ENCODE peak calls at places on chromosomes 7 and 10, in four cellular contexts. D, B, R and M are unnamed samples.
A peak's percentile ranks its signal among the peaks of the same experiment; 100 is the strongest.

GRCh38 chr10:95289003-95289920 is 1.5 kb downstream of the PDLIM1 start:
- DNase-seq in R (no peak), D (peak; percentile 42), B (peak; percentile 36), M (peak; percentile 39)

GRCh38 chr7:104123786-104124185 is 84.0 kb downstream of the ORC5 start:
- DNase-seq in R (no peak), B (no peak), D (no peak), M (no peak)

GRCh38 chr7:67413670-67414069 is 417.0 kb downstream of the TYW1 start:
- DNase-seq in D (no peak), B (no peak), R (no peak), M (peak; percentile 15)

GRCh38 chr10:48938990-48939536 is 577 bp downstream of the LRRC18 start:
- DNase-seq in R (no peak), D (no peak), B (no peak), M (no peak)

GRCh38 chr10:18104223-18104872 is 35.9 kb upstream of the CACNB2 start:
- DNase-seq in B (peak; percentile 20), R (peak; percentile 23), D (peak; percentile 42), M (peak; percentile 59)

GRCh38 chr10:65861249-65861648 is 1064.6 kb upstream of the LRRTM3 start:
- DNase-seq in D (no peak), B (no peak), R (no peak), M (no peak)

GRCh38 chr10:5944389-5945202 is 32.7 kb downstream of the IL15RA start:
- DNase-seq in B (no peak), D (no peak), R (no peak), M (no peak)

GRCh38 chr10:5576780-5577472 is 52.2 kb downstream of the CALML3 start:
- DNase-seq in B (no peak), R (no peak), D (no peak), M (no peak)

GRCh38 chr7:92794386-92794785 is 42.0 kb downstream of the CDK6 start:
- DNase-seq in D (no peak), R (no peak), B (no peak), M (no peak)

GRCh38 chr10:125102216-125102615 is 58.1 kb downstream of the CTBP2 start:
- DNase-seq in D (no peak), B (no peak), R (peak; percentile 22), M (no peak)

GRCh38 chr7:2629740-2630681 is 1.8 kb upstream of the TTYH3 start:
- DNase-seq in B (no peak), R (peak; percentile 69), D (no peak), M (no peak)

GRCh38 chr7:2965745-2966270 is 77.9 kb downstream of the CARD11 start:
- DNase-seq in B (no peak), D (no peak), R (no peak), M (no peak)

GRCh38 chr7:143381427-143382125 is 431 bp downstream of the ZYX start:
- DNase-seq in B (peak; percentile 72), D (peak; percentile 53), R (no peak), M (no peak)

GRCh38 chr7:47236480-47237208 is 345.3 kb downstream of the TNS3 start:
- DNase-seq in D (no peak), B (no peak), R (no peak), M (no peak)

GRCh38 chr10:29375888-29376287 is 87.0 kb downstream of the LYZL1 start:
- DNase-seq in R (no peak), D (no peak), B (no peak), M (no peak)

GRCh38 chr10:29378106-29378505 is 89.2 kb downstream of the LYZL1 start:
- DNase-seq in R (no peak), D (no peak), B (no peak), M (no peak)

GRCh38 chr10:29379208-29379607 is 90.3 kb downstream of the LYZL1 start:
- DNase-seq in B (no peak), R (no peak), D (no peak), M (no peak)

GRCh38 chr10:29374162-29374561 is 85.3 kb downstream of the LYZL1 start:
- DNase-seq in B (no peak), R (no peak), D (no peak), M (no peak)

DNA sequence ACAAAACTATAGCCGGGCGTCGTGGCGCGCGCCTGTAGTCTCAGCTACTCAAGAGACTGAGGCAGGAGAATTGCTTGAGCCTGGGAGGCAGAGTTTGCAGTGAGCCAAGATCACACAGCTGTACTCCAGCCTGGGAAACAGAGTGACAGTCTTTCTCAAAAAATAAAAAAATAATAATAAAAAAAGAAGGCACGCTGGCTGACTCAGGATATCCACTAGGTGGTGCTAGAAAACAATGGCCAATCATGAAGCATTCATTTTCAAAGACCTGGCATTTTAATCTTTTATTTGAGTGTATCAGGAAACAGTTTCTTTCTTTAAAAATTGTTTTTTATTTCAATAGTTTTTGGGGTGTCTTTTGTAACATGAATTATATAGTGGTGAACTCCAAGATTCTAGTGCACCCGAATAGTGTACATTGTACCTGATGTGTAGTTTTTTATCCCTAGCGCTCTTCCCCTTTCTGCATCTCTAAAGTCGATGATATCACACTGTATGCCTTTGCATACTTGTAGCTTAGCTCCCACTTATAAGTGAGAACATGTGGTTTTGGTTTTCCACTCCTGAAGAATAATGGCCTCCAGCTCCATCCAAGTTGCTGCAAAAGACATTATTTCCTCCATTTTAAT is 88.6 kb downstream of the LYZL1 start:
- DNase-seq in B (peak; percentile 43), D (peak; percentile 39), R (no peak), M (no peak)
- TF ChIP-seq ELF4 in B (no peak), D (no peak), R (no peak), M (no peak)

DNA sequence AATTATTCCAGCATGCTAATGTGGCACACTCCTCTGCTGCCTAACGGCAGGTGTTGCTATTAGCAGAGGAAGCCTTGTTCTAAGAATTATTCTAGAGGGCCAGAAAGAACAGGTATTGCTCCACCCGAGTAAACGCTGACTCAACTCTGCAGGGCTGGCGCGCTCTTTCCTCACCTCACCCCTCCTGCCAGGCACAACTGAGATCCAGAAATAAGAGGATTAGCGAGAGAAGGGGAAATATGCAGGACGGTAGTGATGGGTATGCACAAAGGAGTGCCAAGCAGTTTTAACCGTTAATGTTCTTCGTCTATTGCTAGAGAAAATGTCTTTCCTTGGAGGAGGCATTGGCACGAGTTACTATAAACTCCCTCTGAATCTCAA is 382 bp upstream of the SCIN start:
- DNase-seq in D (no peak), B (no peak), R (no peak), M (no peak)
- TF ChIP-seq ELF4 in D (no peak), B (no peak), R (no peak), M (no peak)

DNA sequence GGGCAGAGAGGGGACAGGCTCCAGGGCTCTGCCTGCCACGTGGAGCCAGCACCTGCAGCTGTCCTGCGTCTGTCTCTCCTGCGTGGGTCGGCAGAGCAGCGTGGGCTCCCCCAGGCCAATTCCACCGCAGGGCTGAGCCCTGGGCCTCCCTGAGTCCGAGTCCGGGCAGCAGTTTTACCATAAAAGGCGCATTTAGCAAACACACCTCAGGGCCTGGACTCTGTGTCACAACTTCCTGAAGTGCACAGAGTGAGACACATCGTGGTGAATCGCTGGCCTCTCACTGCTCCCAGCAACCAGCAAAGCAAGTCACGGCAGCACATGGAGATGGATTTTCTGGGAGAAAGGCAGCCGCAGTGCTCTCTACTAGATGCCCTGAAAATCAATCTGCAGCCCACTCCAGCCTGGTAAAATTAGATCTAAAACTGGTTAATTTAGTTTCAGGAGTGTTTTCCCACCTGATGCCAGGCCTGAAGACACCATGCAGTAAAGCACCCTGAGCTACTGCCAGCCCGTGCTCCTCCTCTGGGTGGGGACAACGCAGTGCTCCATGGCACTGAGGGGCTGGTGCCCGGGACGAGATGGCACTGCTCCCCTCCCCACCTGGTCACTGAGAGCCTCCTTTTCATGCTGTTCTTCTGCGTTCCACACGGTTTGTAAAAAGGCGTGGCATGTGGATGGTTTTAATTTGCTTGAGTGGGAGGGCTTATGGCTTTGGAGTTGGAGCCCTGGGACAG is 337.0 kb downstream of the ADARB2 start:
- DNase-seq in B (no peak), R (peak; percentile 34), D (no peak), M (no peak)
- TF ChIP-seq ELF4 in B (no peak), R (no peak), D (no peak), M (no peak)

GRCh38 chr10:127736222-127736914 is 617 bp upstream of the FOXI2 start:
- DNase-seq in D (no peak), R (no peak), B (peak; percentile 0), M (peak; percentile 54)
- TF ChIP-seq ELF4 in D (no peak), R (no peak), B (no peak), M (no peak)

DNA sequence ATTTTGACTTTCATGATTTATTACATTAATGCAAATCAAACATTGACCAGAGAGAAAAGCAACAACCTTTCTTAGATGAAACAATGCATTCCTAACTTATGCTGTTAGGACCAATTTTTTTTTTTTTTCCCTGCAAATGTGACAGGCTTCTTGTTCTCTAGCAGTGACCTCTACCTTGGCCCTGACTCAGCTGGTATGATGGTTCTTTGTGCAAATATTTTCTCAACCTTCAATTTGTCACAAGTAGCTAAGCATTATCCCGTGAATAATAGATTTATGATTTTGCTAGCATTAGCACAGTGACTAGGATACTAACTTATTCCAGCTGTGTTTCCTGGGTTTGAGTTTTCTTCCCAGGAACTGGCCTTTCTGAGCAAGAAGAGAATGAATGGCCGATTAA is 64.9 kb downstream of the PPP1R9A start:
- DNase-seq in B (no peak), D (no peak), R (peak; percentile 93), M (no peak)
- TF ChIP-seq ELF4 in B (no peak), D (no peak), R (no peak), M (no peak)

DNA sequence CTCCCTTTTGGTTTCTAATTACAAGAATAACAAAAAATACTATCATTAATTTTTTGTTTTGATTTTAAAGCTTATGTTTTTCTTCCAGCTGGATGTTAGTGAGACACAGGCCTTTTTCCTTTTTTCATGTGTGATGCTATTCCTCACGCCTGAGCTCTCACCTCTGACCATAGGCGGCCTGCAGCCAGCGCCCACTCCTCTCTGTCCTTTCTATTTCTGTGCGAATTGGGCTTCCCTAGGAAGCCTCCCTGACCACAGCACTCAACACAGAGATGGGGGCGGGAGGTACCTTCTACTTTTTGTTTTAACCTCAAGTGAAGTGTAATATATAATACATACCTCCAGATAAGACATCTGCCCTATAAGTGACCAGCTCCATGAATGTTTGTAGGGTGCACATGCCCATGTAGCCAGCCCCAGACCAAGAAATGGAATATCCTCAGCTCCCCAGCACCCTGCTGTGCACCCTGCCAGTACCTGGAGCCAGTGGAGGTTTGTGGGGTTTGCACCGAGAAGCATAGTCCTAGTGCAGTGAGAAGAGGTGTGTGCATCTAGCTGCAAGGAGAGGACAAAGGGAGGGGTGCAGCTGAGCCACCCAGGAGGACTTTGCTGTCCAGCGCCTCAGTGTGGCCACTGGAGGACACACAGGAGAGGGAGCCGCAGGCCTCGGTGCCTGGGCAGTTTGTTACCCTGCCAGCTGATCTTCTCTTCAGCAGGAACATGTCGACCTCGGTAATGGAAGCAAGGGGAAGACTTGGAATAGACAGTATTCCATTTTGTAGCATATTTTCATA is 38.5 kb downstream of the BNIP3 start:
- DNase-seq in R (peak; percentile 15), B (peak; percentile 33), D (peak; percentile 79), M (peak; percentile 72)
- TF ChIP-seq ELF4 in R (no peak), B (no peak), D (no peak), M (no peak)